ENCODE peak calls at places on chromosomes 3 and 15, in five cellular contexts. C is uterus, M is left lung, J is AG04450, T is astrocyte. E is an unnamed sample. For H3K27me3, the result is how much of the 10 kb centered on the place peaks cover.

GRCh38 chr15:60767134-60767824 is 288.3 kb upstream of the ICE2 start:
- DNase-seq in C (no peak), M (no peak), J (no peak), T (no peak), E (no peak)

GRCh38 chr15:70576276-70576675 is 187.1 kb downstream of the UACA start:
- DNase-seq in C (no peak), M (no peak), J (no peak), T (no peak), E (no peak)

GRCh38 chr3:122800838-122801237 is 6.0 kb downstream of the SLC49A4 start:
- DNase-seq in C (no peak), M (no peak), J (no peak), T (no peak), E (no peak)

GRCh38 chr3:147943265-147943945 is 534.2 kb downstream of the ZIC1 start:
- DNase-seq in C (no peak), M (no peak), J (peak), T (peak), E (no peak)

GRCh38 chr3:179771797-179772196 is 119.0 kb downstream of the USP13 start:
- DNase-seq in C (no peak), M (no peak), J (no peak), T (no peak), E (no peak)

GRCh38 chr15:78272776-78273175 is 8.4 kb downstream of the DNAJA4 start:
- DNase-seq in C (no peak), M (no peak), J (no peak), T (no peak), E (no peak)

GRCh38 chr3:160134964-160135363 is 90.3 kb upstream of the C3orf80 start:
- DNase-seq in C (no peak), M (no peak), J (no peak), T (peak), E (no peak)

GRCh38 chr3:71681224-71681668 is 44.0 kb downstream of the EIF4E3 start:
- DNase-seq in C (peak), M (peak), J (peak), T (peak), E (peak)

GRCh38 chr15:45784656-45785055 is 149.8 kb downstream of the SQOR start:
- DNase-seq in C (no peak), M (no peak), J (no peak), T (no peak), E (no peak)

GRCh38 chr3:109050591-109051167 is 67.3 kb downstream of the MORC1 start:
- DNase-seq in C (no peak), M (no peak), J (no peak), T (peak), E (no peak)

GRCh38 chr3:43699864-43700263 is 9.1 kb downstream of the ABHD5 start:
- DNase-seq in C (no peak), M (no peak), J (no peak), T (no peak), E (no peak)

GRCh38 chr15:26838742-26839460 is 28.0 kb upstream of the GABRA5 start:
- DNase-seq in C (no peak), M (peak), J (no peak), T (no peak), E (no peak)

GRCh38 chr3:82496890-82497560 is 735.6 kb upstream of the GBE1 start:
- DNase-seq in C (no peak), M (no peak), J (no peak), T (no peak), E (no peak)

GRCh38 chr15:68278345-68279217 is 1.0 kb downstream of the FEM1B start:
- DNase-seq in C (no peak), M (no peak), J (no peak), T (peak), E (no peak)

GRCh38 chr15:76994971-76995945 is at the start of gene PSTPIP1:
- DNase-seq in C (peak), M (peak), J (no peak), T (no peak), E (no peak)

GRCh38 chr3:55893045-55893664 is 406.0 kb upstream of the WNT5A start:
- DNase-seq in C (no peak), M (no peak), J (peak), T (peak), E (no peak)

GRCh38 chr15:41605566-41605965 is 46.6 kb downstream of the TYRO3 start:
- DNase-seq in C (no peak), M (no peak), J (no peak), T (no peak), E (no peak)

GRCh38 chr3:125192190-125193035 is 20.1 kb downstream of the SLC12A8 start:
- DNase-seq in C (no peak), M (no peak), J (no peak), T (no peak), E (no peak)

GRCh38 chr3:131846296-131846924 is 188.4 kb downstream of the CPNE4 start:
- DNase-seq in C (no peak), M (no peak), J (no peak), T (no peak), E (no peak)

GRCh38 chr3:72077473-72078259 is 292.7 kb upstream of the PROK2 start:
- DNase-seq in C (no peak), M (no peak), J (no peak), T (no peak), E (no peak)

GRCh38 chr3:144499346-144499745 is 527.7 kb downstream of the DIPK2A start:
- DNase-seq in C (no peak), M (no peak), J (no peak), T (no peak), E (no peak)

GRCh38 chr3:173214576-173214975 is 73.5 kb upstream of the SPATA16 start:
- DNase-seq in C (no peak), M (no peak), J (no peak), T (no peak), E (no peak)

GRCh38 chr15:26295331-26295730 is 432.2 kb upstream of the ATP10A start:
- DNase-seq in C (no peak), M (no peak), J (no peak), T (no peak), E (no peak)

GRCh38 chr15:67774626-67775025 is 50.7 kb upstream of the SKOR1 start:
- DNase-seq in C (no peak), M (no peak), J (no peak), T (no peak), E (no peak)

GRCh38 chr3:16618721-16619120 is 13.5 kb upstream of the DAZL start:
- DNase-seq in C (no peak), M (no peak), J (no peak), T (peak), E (no peak)

GRCh38 chr3:78660958-78661357 is 1106.8 kb downstream of the ROBO1 start:
- DNase-seq in C (peak), M (no peak), J (no peak), T (no peak), E (peak)

GRCh38 chr3:47283193-47283537 is 421 bp downstream of the KLHL18 start:
- DNase-seq in C (no peak), M (no peak), J (no peak), T (no peak), E (no peak)

GRCh38 chr3:126031981-126032471 is 51.9 kb downstream of the SLC41A3 start:
- DNase-seq in C (no peak), M (no peak), J (no peak), T (no peak), E (peak)

GRCh38 chr15:61367953-61368352 is 138.9 kb upstream of the RORA start:
- DNase-seq in C (no peak), M (no peak), J (no peak), T (no peak), E (no peak)

DNA sequence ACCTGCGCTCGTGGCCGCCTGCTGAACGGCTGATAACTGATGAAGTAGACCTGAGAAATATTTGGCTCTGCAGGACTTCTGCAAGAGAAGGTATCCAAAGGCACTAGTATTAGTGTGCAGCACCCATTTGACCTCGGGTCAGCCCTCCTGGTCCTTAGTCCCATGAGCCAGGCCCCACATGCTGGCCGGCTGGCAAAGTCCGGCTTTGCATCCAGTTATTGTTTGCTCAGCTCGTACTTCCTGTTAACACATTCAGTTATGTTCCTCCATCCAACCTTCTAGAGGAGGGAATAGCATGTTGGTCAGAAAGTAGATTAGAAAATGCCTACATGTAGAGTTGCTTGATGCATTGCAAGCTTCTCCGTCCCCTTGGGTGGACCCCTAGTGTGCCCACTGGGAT is 385.7 kb upstream of the RGMA start:
- DNase-seq in C (no peak), M (no peak), J (no peak), T (no peak), E (no peak)
- H3K4me3 ChIP-seq in C (no peak), M (no peak), J (no peak), T (no peak), E (no peak)

GRCh38 chr15:94412979-94413741 is 181.8 kb downstream of the MCTP2 start:
- DNase-seq in C (no peak), M (no peak), J (no peak), T (no peak), E (no peak)
- TF ChIP-seq CTCF in C (no peak), M (peak), J (peak), T (peak), E (peak)

GRCh38 chr3:14282706-14283075 is 104.1 kb downstream of the LSM3 start:
- DNase-seq in C (no peak), M (no peak), J (no peak), T (no peak), E (no peak)
- H3K27me3 ChIP-seq in C (under half), M (under half), J (under half), T (under half), E (under half)

GRCh38 chr3:129046732-129047552 is 13.6 kb upstream of the GP9 start:
- DNase-seq in C (no peak), M (no peak), J (no peak), T (no peak), E (no peak)

GRCh38 chr3:129046037-129046731 is 14.4 kb upstream of the GP9 start:
- DNase-seq in C (no peak), M (no peak), J (no peak), T (no peak), E (no peak)

GRCh38 chr3:129040579-129041300 is 19.8 kb upstream of the GP9 start:
- DNase-seq in C (no peak), M (no peak), J (no peak), T (no peak), E (no peak)

GRCh38 chr3:129047553-129047839 is 13.1 kb upstream of the GP9 start:
- DNase-seq in C (no peak), M (no peak), J (no peak), T (no peak), E (no peak)

DNA sequence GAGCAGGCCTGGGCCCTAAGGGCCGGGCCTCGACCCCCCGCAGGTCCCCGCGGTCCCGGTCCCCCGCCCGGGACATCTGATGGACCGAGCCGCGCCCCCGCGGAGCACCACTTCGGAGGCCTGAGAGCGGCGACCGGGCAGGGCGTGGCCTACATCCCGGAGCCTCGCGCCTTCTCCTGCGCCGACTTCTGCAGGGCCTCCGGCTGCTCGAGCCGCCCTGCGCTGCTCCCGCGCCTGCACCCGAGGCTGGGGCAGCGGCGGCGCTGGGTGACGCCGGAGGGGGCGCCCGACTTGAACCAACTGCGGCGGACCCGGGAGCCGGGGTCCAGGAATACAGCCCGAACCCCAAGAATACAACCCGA is 14.9 kb upstream of the GP9 start:
- DNase-seq in C (no peak), M (no peak), J (no peak), T (no peak), E (no peak)
- H3K4me3 ChIP-seq in C (peak), M (peak), J (no peak), T (no peak), E (peak)

GRCh38 chr3:107643038-107643883 is 120.5 kb downstream of the BBX start:
- DNase-seq in C (no peak), M (no peak), J (no peak), T (no peak), E (no peak)
- TF ChIP-seq CTCF in C (no peak), M (no peak), J (peak), T (peak), E (no peak)

DNA sequence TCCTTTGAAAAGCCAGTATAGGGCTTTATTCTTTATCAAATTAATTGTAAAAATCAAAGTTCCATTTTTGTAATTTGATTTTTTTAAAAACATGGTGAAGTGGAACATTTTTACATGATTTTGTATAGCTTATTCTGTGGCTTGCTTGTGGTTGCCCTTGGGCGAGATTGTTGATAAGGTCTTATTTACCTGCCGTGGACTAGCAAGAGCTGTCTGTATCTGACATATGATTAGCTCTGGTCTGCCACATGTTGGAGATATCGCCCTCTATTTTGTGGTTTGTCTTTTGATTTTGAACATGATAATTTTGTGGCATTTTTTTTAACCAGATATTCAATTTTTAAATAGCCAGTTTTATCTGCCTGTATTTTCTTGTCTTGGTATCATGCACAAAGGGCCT is 844 bp downstream of the PRR23E start:
- DNase-seq in C (no peak), M (no peak), J (no peak), T (no peak), E (no peak)
- H3K27me3 ChIP-seq in C (under half), M (under half), J (under half), T (under half), E (under half)

GRCh38 chr15:40340740-40341400 is at the start of gene CCDC9B:
- DNase-seq in C (peak), M (peak), J (no peak), T (peak), E (peak)
- H3K4me3 ChIP-seq in C (peak), M (peak), J (peak), T (peak), E (peak)

GRCh38 chr3:172052405-172052804 is 13.0 kb downstream of the FNDC3B start:
- DNase-seq in C (no peak), M (no peak), J (no peak), T (no peak), E (no peak)

GRCh38 chr3:172051957-172052354 is 12.6 kb downstream of the FNDC3B start:
- DNase-seq in C (no peak), M (no peak), J (no peak), T (no peak), E (no peak)

GRCh38 chr3:172054115-172054764 is 14.9 kb downstream of the FNDC3B start:
- DNase-seq in C (no peak), M (no peak), J (no peak), T (no peak), E (no peak)

GRCh38 chr3:172048599-172048998 is 9.2 kb downstream of the FNDC3B start:
- DNase-seq in C (no peak), M (no peak), J (no peak), T (no peak), E (no peak)

GRCh38 chr3:172051310-172051956 is 12.1 kb downstream of the FNDC3B start:
- DNase-seq in C (no peak), M (no peak), J (no peak), T (no peak), E (no peak)
- TF ChIP-seq CTCF in C (no peak), M (no peak), J (no peak), T (no peak), E (no peak)

GRCh38 chr15:74960286-74960685 is 3.7 kb upstream of the RPP25 start:
- DNase-seq in C (no peak), M (no peak), J (no peak), T (no peak), E (no peak)
- H3K27me3 ChIP-seq in C (under half), M (under half), J (half or more), T (under half), E (under half)

DNA sequence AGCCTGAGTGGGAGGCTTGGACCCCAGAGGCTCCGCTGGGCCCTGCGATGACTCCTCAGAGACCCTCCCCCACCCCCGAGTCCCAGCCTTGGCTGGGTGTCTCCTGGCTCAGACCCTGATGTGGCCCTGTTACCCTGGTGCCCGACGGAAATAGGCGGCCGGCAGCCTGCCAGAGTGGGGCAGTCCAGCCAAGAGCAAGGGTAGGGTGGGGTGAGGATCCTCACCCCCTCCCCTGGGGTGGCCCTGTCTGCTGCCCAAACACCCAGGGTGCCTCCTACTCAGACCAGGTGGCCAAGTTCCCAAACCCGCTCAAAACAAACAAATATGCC is 15.3 kb downstream of the TNK2 start:
- DNase-seq in C (peak), M (peak), J (no peak), T (no peak), E (no peak)
- H3K4me3 ChIP-seq in C (no peak), M (no peak), J (peak), T (peak), E (peak)